ENCODE peak calls at places on chromosomes 6 and 20, in eight cellular contexts. One of them, this sample, is unnamed.

GRCh38 chr6:138909511-138909910 is 78.5 kb downstream of the REPS1 start:
- DNase-seq in GM23338: no peak
- DNase-seq in left ventricle myocardium inferior: no peak
- DNase-seq in tibial artery: no peak
- DNase-seq in neural progenitor cell: no peak
- DNase-seq in AG04450: no peak
- DNase-seq in tibial nerve: no peak
- DNase-seq in choroid plexus epithelial cell: no peak
- DNase-seq in this sample: no peak

GRCh38 chr20:42191140-42191860 is 573.1 kb upstream of the CHD6 start:
- DNase-seq in GM23338: no peak
- DNase-seq in left ventricle myocardium inferior: no peak
- DNase-seq in tibial artery: no peak
- DNase-seq in neural progenitor cell: peak; percentile 26
- DNase-seq in AG04450: no peak
- DNase-seq in tibial nerve: no peak
- DNase-seq in choroid plexus epithelial cell: no peak
- DNase-seq in this sample: no peak

GRCh38 chr20:15637971-15638754 is 935.1 kb downstream of the KIF16B start:
- DNase-seq in GM23338: peak; percentile 73
- DNase-seq in left ventricle myocardium inferior: no peak
- DNase-seq in tibial artery: no peak
- DNase-seq in neural progenitor cell: peak; percentile 84
- DNase-seq in AG04450: no peak
- DNase-seq in tibial nerve: no peak
- DNase-seq in choroid plexus epithelial cell: no peak
- DNase-seq in this sample: no peak

GRCh38 chr6:148700713-148701392 is 46.0 kb upstream of the UST start:
- DNase-seq in GM23338: peak; percentile 37
- DNase-seq in left ventricle myocardium inferior: no peak
- DNase-seq in tibial artery: no peak
- DNase-seq in neural progenitor cell: peak; percentile 23
- DNase-seq in AG04450: peak; percentile 2
- DNase-seq in tibial nerve: no peak
- DNase-seq in choroid plexus epithelial cell: peak; percentile 60
- DNase-seq in this sample: peak; percentile 78

GRCh38 chr6:133131621-133132020 is 109.5 kb upstream of the EYA4 start:
- DNase-seq in GM23338: no peak
- DNase-seq in left ventricle myocardium inferior: no peak
- DNase-seq in tibial artery: no peak
- DNase-seq in neural progenitor cell: no peak
- DNase-seq in AG04450: no peak
- DNase-seq in tibial nerve: no peak
- DNase-seq in choroid plexus epithelial cell: no peak
- DNase-seq in this sample: no peak

GRCh38 chr20:53643031-53643832 is 49.6 kb upstream of the ZNF217 start:
- DNase-seq in GM23338: no peak
- DNase-seq in left ventricle myocardium inferior: no peak
- DNase-seq in tibial artery: no peak
- DNase-seq in neural progenitor cell: no peak
- DNase-seq in AG04450: no peak
- DNase-seq in tibial nerve: no peak
- DNase-seq in choroid plexus epithelial cell: peak; percentile 85
- DNase-seq in this sample: peak; percentile 83

GRCh38 chr6:23533954-23534725 is 591.9 kb upstream of the NRSN1 start:
- DNase-seq in GM23338: no peak
- DNase-seq in left ventricle myocardium inferior: no peak
- DNase-seq in tibial artery: no peak
- DNase-seq in neural progenitor cell: no peak
- DNase-seq in AG04450: no peak
- DNase-seq in tibial nerve: no peak
- DNase-seq in choroid plexus epithelial cell: no peak
- DNase-seq in this sample: no peak

GRCh38 chr6:36227379-36228344 is 31.1 kb downstream of the BRPF3 start:
- DNase-seq in GM23338: no peak
- DNase-seq in left ventricle myocardium inferior: no peak
- DNase-seq in tibial artery: no peak
- DNase-seq in neural progenitor cell: no peak
- DNase-seq in AG04450: no peak
- DNase-seq in tibial nerve: no peak
- DNase-seq in choroid plexus epithelial cell: no peak
- DNase-seq in this sample: no peak

GRCh38 chr20:8073024-8073832 is 53.7 kb upstream of the TMX4 start:
- DNase-seq in GM23338: peak; percentile 41
- DNase-seq in left ventricle myocardium inferior: no peak
- DNase-seq in tibial artery: no peak
- DNase-seq in neural progenitor cell: no peak
- DNase-seq in AG04450: no peak
- DNase-seq in tibial nerve: no peak
- DNase-seq in choroid plexus epithelial cell: peak; percentile 93
- DNase-seq in this sample: peak; percentile 98

GRCh38 chr6:116265081-116265829 is 11.4 kb upstream of the TSPYL4 start:
- DNase-seq in GM23338: no peak
- DNase-seq in left ventricle myocardium inferior: peak; percentile 50
- DNase-seq in tibial artery: no peak
- DNase-seq in neural progenitor cell: no peak
- DNase-seq in AG04450: no peak
- DNase-seq in tibial nerve: no peak
- DNase-seq in choroid plexus epithelial cell: no peak
- DNase-seq in this sample: no peak

GRCh38 chr6:24223131-24223715 is 97.2 kb downstream of the NRSN1 start:
- DNase-seq in GM23338: no peak
- DNase-seq in left ventricle myocardium inferior: no peak
- DNase-seq in tibial artery: no peak
- DNase-seq in neural progenitor cell: no peak
- DNase-seq in AG04450: no peak
- DNase-seq in tibial nerve: no peak
- DNase-seq in choroid plexus epithelial cell: peak; percentile 11
- DNase-seq in this sample: no peak

GRCh38 chr20:49186535-49187329 is 1.4 kb downstream of the STAU1 start:
- DNase-seq in GM23338: peak; percentile 35
- DNase-seq in left ventricle myocardium inferior: peak; percentile 29
- DNase-seq in tibial artery: peak; percentile 66
- DNase-seq in neural progenitor cell: peak; percentile 49
- DNase-seq in AG04450: no peak
- DNase-seq in tibial nerve: peak; percentile 55
- DNase-seq in choroid plexus epithelial cell: peak; percentile 76
- DNase-seq in this sample: peak; percentile 60

GRCh38 chr6:4464638-4465037 is 311.6 kb upstream of the CDYL start:
- DNase-seq in GM23338: no peak
- DNase-seq in left ventricle myocardium inferior: no peak
- DNase-seq in tibial artery: no peak
- DNase-seq in neural progenitor cell: no peak
- DNase-seq in AG04450: no peak
- DNase-seq in tibial nerve: no peak
- DNase-seq in choroid plexus epithelial cell: no peak
- DNase-seq in this sample: no peak

GRCh38 chr6:4466769-4467480 is 309.3 kb upstream of the CDYL start:
- DNase-seq in GM23338: no peak
- DNase-seq in left ventricle myocardium inferior: no peak
- DNase-seq in tibial artery: no peak
- DNase-seq in neural progenitor cell: peak; percentile 25
- DNase-seq in AG04450: no peak
- DNase-seq in tibial nerve: no peak
- DNase-seq in choroid plexus epithelial cell: peak; percentile 27
- DNase-seq in this sample: peak; percentile 7

GRCh38 chr6:4460595-4461475 is 315.4 kb upstream of the CDYL start:
- DNase-seq in GM23338: no peak
- DNase-seq in left ventricle myocardium inferior: peak; percentile 77
- DNase-seq in tibial artery: peak; percentile 48
- DNase-seq in neural progenitor cell: peak; percentile 54
- DNase-seq in AG04450: peak; percentile 23
- DNase-seq in tibial nerve: peak; percentile 53
- DNase-seq in choroid plexus epithelial cell: peak; percentile 81
- DNase-seq in this sample: peak; percentile 84

GRCh38 chr6:4470698-4471210 is 305.4 kb upstream of the CDYL start:
- DNase-seq in GM23338: peak; percentile 5
- DNase-seq in left ventricle myocardium inferior: no peak
- DNase-seq in tibial artery: no peak
- DNase-seq in neural progenitor cell: no peak
- DNase-seq in AG04450: no peak
- DNase-seq in tibial nerve: no peak
- DNase-seq in choroid plexus epithelial cell: no peak
- DNase-seq in this sample: no peak

GRCh38 chr6:4466260-4466659 is 309.9 kb upstream of the CDYL start:
- DNase-seq in GM23338: no peak
- DNase-seq in left ventricle myocardium inferior: no peak
- DNase-seq in tibial artery: peak; percentile 23
- DNase-seq in neural progenitor cell: no peak
- DNase-seq in AG04450: no peak
- DNase-seq in tibial nerve: no peak
- DNase-seq in choroid plexus epithelial cell: peak; percentile 58
- DNase-seq in this sample: peak; percentile 47
- TF ChIP-seq CTCF in GM23338: no peak
- TF ChIP-seq CTCF in left ventricle myocardium inferior: no peak
- TF ChIP-seq CTCF in tibial artery: no peak
- TF ChIP-seq CTCF in neural progenitor cell: no peak
- TF ChIP-seq CTCF in AG04450: no peak
- TF ChIP-seq CTCF in tibial nerve: no peak
- TF ChIP-seq CTCF in choroid plexus epithelial cell: no peak
- TF ChIP-seq CTCF in this sample: no peak

GRCh38 chr6:44034931-44035345 is 92.3 kb downstream of the MRPL14 start:
- DNase-seq in GM23338: no peak
- DNase-seq in left ventricle myocardium inferior: no peak
- DNase-seq in tibial artery: no peak
- DNase-seq in neural progenitor cell: no peak
- DNase-seq in AG04450: no peak
- DNase-seq in tibial nerve: no peak
- DNase-seq in choroid plexus epithelial cell: no peak
- DNase-seq in this sample: no peak
- H3K4me3 ChIP-seq in GM23338: no peak overlapping the region
- H3K4me3 ChIP-seq in left ventricle myocardium inferior: no peak overlapping the region
- H3K4me3 ChIP-seq in tibial artery: no peak overlapping the region
- H3K4me3 ChIP-seq in neural progenitor cell: no peak overlapping the region
- H3K4me3 ChIP-seq in AG04450: no peak overlapping the region
- H3K4me3 ChIP-seq in tibial nerve: no peak overlapping the region
- H3K4me3 ChIP-seq in choroid plexus epithelial cell: no peak overlapping the region
- H3K4me3 ChIP-seq in this sample: no peak overlapping the region

DNA sequence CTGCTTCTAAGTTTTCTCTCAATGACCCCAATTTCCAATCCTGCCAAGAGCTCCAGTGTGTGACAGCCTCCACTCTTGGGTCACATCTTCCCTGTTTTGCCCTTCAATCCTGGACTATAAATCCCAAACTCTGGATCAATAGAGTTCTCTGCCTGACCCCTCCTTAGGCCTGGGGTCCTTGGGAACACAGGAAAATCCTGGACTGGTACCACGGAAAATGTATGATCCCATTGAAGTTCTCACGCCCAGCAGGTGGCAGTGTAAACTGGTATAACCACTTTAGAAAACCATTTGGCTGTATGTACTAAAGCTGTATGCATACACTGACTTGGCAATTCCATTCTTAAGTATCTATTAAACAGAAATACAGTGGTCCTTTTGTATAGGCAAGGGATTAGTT is 98.0 kb downstream of the SNAP25 start:
- DNase-seq in GM23338: peak; percentile 28
- DNase-seq in left ventricle myocardium inferior: no peak
- DNase-seq in tibial artery: no peak
- DNase-seq in neural progenitor cell: no peak
- DNase-seq in AG04450: no peak
- DNase-seq in tibial nerve: no peak
- DNase-seq in choroid plexus epithelial cell: no peak
- DNase-seq in this sample: no peak
- TF ChIP-seq CTCF in GM23338: peak; percentile 30
- TF ChIP-seq CTCF in left ventricle myocardium inferior: peak; percentile 42
- TF ChIP-seq CTCF in tibial artery: no peak
- TF ChIP-seq CTCF in neural progenitor cell: peak; percentile 8
- TF ChIP-seq CTCF in AG04450: peak; percentile 6
- TF ChIP-seq CTCF in tibial nerve: no peak
- TF ChIP-seq CTCF in choroid plexus epithelial cell: peak; percentile 18
- TF ChIP-seq CTCF in this sample: no peak

GRCh38 chr6:7311171-7311570 is 1.8 kb downstream of the SSR1 start:
- DNase-seq in GM23338: no peak
- DNase-seq in left ventricle myocardium inferior: no peak
- DNase-seq in tibial artery: no peak
- DNase-seq in neural progenitor cell: no peak
- DNase-seq in AG04450: no peak
- DNase-seq in tibial nerve: no peak
- DNase-seq in choroid plexus epithelial cell: peak; percentile 38
- DNase-seq in this sample: peak; percentile 32
- H3K4me3 ChIP-seq in GM23338: peak overlapping the region; percentile 91
- H3K4me3 ChIP-seq in left ventricle myocardium inferior: no peak overlapping the region
- H3K4me3 ChIP-seq in tibial artery: no peak overlapping the region
- H3K4me3 ChIP-seq in neural progenitor cell: peak overlapping the region; percentile 89
- H3K4me3 ChIP-seq in AG04450: peak overlapping the region; percentile 98
- H3K4me3 ChIP-seq in tibial nerve: no peak overlapping the region
- H3K4me3 ChIP-seq in choroid plexus epithelial cell: peak overlapping the region; percentile 97
- H3K4me3 ChIP-seq in this sample: peak overlapping the region; percentile 98

GRCh38 chr6:87026961-87027360 is 67.9 kb downstream of the CGA start:
- DNase-seq in GM23338: no peak
- DNase-seq in left ventricle myocardium inferior: no peak
- DNase-seq in tibial artery: no peak
- DNase-seq in neural progenitor cell: no peak
- DNase-seq in AG04450: no peak
- DNase-seq in tibial nerve: no peak
- DNase-seq in choroid plexus epithelial cell: no peak
- DNase-seq in this sample: no peak

DNA sequence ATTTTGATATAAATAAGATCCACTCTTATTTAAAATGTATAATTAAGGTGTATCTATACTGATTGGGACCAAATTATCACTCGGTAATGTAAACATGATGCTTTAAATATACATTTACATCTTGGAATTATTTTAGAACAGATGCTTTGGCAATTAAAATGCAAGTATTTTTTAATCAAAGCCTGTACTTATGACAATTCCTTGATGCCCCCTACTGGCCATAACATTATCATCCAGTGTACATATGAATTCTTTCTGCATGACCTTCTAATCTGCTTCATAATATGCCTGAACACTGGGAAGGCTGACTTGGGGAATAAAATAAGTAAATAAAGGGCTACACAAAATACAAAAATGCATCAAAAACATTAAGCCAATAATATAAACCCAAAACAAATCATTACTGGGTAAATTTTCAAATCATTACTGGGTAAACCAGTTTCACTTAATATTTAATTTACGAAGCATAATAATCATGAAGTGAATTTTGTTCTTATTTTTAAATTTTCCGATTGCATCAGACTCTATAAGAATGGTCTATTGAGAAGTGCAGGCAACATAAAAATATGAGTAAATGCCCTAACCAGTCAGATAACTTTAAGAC is 65.1 kb downstream of the CGA start:
- DNase-seq in GM23338: peak; percentile 28
- DNase-seq in left ventricle myocardium inferior: no peak
- DNase-seq in tibial artery: no peak
- DNase-seq in neural progenitor cell: peak; percentile 30
- DNase-seq in AG04450: peak; percentile 26
- DNase-seq in tibial nerve: peak; percentile 33
- DNase-seq in choroid plexus epithelial cell: peak; percentile 85
- DNase-seq in this sample: peak; percentile 77
- TF ChIP-seq CTCF in GM23338: peak; percentile 61
- TF ChIP-seq CTCF in left ventricle myocardium inferior: peak; percentile 58
- TF ChIP-seq CTCF in tibial artery: no peak
- TF ChIP-seq CTCF in neural progenitor cell: peak; percentile 68
- TF ChIP-seq CTCF in AG04450: peak; percentile 68
- TF ChIP-seq CTCF in tibial nerve: peak; percentile 32
- TF ChIP-seq CTCF in choroid plexus epithelial cell: peak; percentile 66
- TF ChIP-seq CTCF in this sample: peak; percentile 65